ENCODE peak calls at places on chromosome 21, in nine cellular contexts. A is choroid plexus epithelial cell, I is fibroblast of mammary gland, S is HFF-Myc, E is tibial artery, Z is mammary epithelial cell, L is GM23338, G is AG10803, Q is cardiac fibroblast. K is an unnamed sample.
A peak's percentile ranks its signal among the peaks of the same experiment; 100 is the strongest.

GRCh38 chr21:39518845-39519205 is 67.1 kb downstream of the SH3BGR start:
- DNase-seq in G (peak; percentile 52), Z (no peak), A (no peak), E (no peak), L (no peak), S (no peak), I (peak; percentile 12), Q (no peak), K (peak; percentile 17)

GRCh38 chr21:30613836-30614235 is at the start of gene KRTAP6-1:
- DNase-seq in I (no peak), A (no peak), S (no peak), L (no peak), G (no peak), Z (no peak), Q (no peak), E (no peak), K (no peak)

GRCh38 chr21:45361033-45361997 is 43.6 kb upstream of the COL18A1 start:
- DNase-seq in G (peak; percentile 20), Z (no peak), A (no peak), L (peak; percentile 60), S (no peak), E (no peak), I (no peak), Q (no peak), K (no peak)

GRCh38 chr21:26843912-26844257 is 1.3 kb downstream of the ADAMTS1 start:
- DNase-seq in E (no peak), S (no peak), I (peak; percentile 67), A (peak; percentile 94), Q (peak; percentile 67), L (peak; percentile 30), Z (peak; percentile 45), G (peak; percentile 64), K (no peak)

GRCh38 chr21:45175326-45176085 is 101.1 kb downstream of the ADARB1 start:
- DNase-seq in L (no peak), Z (no peak), I (no peak), Q (no peak), A (no peak), S (no peak), G (no peak), E (no peak), K (no peak)

GRCh38 chr21:28960245-28960644 is 32.4 kb downstream of the LTN1 start:
- DNase-seq in G (no peak), L (no peak), Z (no peak), A (no peak), I (no peak), Q (no peak), E (no peak), S (no peak), K (no peak)

GRCh38 chr21:37206531-37206930 is 60.6 kb downstream of the VPS26C start:
- DNase-seq in I (no peak), Q (no peak), E (no peak), Z (peak; percentile 14), A (no peak), G (no peak), S (no peak), L (no peak), K (no peak)

GRCh38 chr21:32233722-32234301 is 45.0 kb downstream of the MIS18A start:
- DNase-seq in S (no peak), Q (no peak), A (no peak), E (no peak), G (no peak), L (no peak), I (no peak), Z (no peak), K (no peak)

GRCh38 chr21:33550772-33551660 is 8.2 kb downstream of the SON start:
- DNase-seq in Q (no peak), A (no peak), S (no peak), L (no peak), Z (no peak), I (no peak), E (no peak), G (no peak), K (no peak)

DNA sequence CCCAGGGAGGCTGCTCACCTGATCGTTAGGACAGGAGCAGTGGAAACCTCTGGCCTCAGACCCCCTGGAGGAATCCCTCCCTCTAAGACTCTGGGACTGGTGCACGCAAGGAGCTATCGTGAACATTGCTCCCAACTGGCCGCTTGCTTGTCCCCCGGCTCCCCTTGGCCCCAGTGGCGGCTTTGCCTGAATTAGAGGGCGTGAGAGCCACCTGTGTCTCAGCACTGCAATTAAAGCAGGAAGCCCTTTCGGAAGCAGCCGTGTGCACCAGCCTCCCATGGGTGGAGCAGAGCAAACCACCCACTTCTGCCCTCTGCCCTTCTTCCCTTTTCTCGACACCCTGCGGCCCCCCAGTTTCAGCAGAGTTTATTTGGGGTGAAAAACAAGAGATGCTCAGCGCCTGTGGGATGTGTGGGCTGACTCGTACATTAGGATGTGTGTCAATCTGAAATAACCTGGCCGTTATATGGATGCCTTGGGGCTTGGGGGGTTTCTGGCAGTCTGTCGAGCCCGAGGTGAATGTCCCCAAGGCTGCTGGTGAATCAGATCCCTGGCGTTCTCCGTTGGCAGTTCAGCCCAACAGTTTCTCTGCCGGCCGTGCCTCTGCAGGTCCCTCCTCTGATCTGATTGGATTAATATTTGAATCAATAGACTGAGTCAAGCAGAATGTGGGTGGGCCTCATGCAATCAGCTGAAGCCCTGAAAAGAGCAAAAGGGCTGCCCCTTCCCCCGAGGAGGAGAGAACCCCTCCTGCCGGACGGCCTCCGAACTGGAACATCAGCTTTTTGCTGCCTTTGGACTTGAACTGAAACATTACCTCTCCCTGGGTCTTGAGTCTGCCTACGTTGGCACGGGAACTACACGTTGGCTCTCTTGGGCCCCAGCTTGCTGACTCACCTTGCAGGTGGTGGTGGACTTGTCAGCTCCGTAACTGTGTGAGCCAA is 7.3 kb upstream of the UMODL1 start:
- DNase-seq in L (peak; percentile 20), A (no peak), S (no peak), Z (peak; percentile 78), E (no peak), G (no peak), Q (no peak), I (peak; percentile 10), K (no peak)
- H3K4me3 ChIP-seq in L (no peak overlapping the region), A (no peak overlapping the region), S (no peak overlapping the region), Z (no peak overlapping the region), E (no peak overlapping the region), G (no peak overlapping the region), Q (no peak overlapping the region), I (no peak overlapping the region), K (no peak overlapping the region)

GRCh38 chr21:34987673-34988072 is 61.4 kb downstream of the RUNX1 start:
- DNase-seq in Q (no peak), Z (no peak), S (no peak), A (peak; percentile 7), L (no peak), E (no peak), I (no peak), G (no peak), K (no peak)
- H3K4me3 ChIP-seq in Q (no peak overlapping the region), Z (no peak overlapping the region), S (no peak overlapping the region), A (no peak overlapping the region), L (no peak overlapping the region), E (no peak overlapping the region), I (no peak overlapping the region), G (no peak overlapping the region), K (no peak overlapping the region)

GRCh38 chr21:46637952-46638746 is 2.7 kb downstream of the PRMT2 start:
- DNase-seq in S (no peak), G (no peak), Q (peak; percentile 9), Z (no peak), L (no peak), A (no peak), E (no peak), I (peak; percentile 10), K (no peak)
- H3K4me3 ChIP-seq in S (peak overlapping the region; percentile 13), G (peak overlapping the region; percentile 17), Q (no peak overlapping the region), Z (peak overlapping the region; percentile 100), L (no peak overlapping the region), A (no peak overlapping the region), E (peak overlapping the region; percentile 15), I (no peak overlapping the region), K (no peak overlapping the region)

DNA sequence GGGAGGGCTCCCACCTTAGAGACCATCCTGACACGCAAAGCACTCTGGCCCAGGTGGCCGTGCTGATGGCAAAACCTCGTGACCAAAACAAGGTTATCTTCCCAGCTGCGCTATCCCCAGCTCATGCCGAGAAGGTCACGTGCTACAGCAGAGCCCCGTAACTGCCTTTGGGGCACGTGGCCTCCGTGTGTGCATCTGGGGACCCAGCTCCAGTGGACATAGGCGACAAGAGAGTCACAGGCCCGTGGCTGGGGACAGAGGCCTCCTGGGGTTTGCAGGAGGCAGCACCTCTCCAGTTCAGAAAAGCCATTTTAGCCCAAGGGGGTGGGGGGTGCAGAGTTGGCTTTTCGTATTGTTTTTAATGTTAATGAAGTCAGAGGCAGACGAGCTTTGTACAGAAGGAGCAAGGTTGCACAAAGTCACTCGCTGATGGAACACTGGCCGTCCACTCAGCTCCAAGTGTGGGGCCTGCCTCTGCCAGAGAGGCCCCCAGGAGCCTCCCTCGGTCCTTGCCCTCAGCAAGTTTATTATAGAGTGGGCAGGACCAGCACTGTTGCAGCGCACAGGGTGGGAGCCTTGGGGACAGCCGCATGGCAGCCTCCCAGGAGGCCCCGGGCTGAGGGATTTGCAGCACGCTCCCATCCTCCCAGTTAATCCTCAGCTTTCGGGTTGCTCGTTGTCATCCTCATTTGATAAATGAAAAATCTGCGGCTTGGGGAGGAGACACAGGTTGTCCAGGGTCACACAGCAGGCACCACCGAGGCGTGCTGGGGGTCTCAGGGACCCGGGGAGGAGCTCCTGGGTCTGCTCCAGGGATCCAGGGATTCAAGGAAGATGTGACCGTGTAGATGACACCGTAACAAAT is 8.0 kb upstream of the PDE9A start:
- DNase-seq in S (no peak), A (no peak), Q (no peak), G (no peak), Z (no peak), L (no peak), E (no peak), I (no peak), K (no peak)
- H3K4me3 ChIP-seq in S (no peak overlapping the region), A (no peak overlapping the region), Q (no peak overlapping the region), G (no peak overlapping the region), Z (no peak overlapping the region), L (no peak overlapping the region), E (no peak overlapping the region), I (no peak overlapping the region), K (no peak overlapping the region)

GRCh38 chr21:35825370-35825769 is 235.0 kb downstream of the SETD4 start:
- DNase-seq in S (no peak), Z (no peak), Q (no peak), I (no peak), G (no peak), L (no peak), E (no peak), A (no peak), K (no peak)
- H3K4me3 ChIP-seq in S (no peak overlapping the region), Z (no peak overlapping the region), Q (no peak overlapping the region), I (no peak overlapping the region), G (no peak overlapping the region), L (no peak overlapping the region), E (no peak overlapping the region), A (no peak overlapping the region), K (no peak overlapping the region)